ENCODE peak calls at places on chromosomes 4 and X, in four cellular contexts. S, M, P and B are unnamed samples.

GRCh38 chr4:139728840-139729239 is 63.2 kb downstream of the MGST2 start:
- DNase-seq in S (no peak), M (no peak), P (no peak), B (no peak)

GRCh38 chr4:151698213-151698612 is 62.6 kb downstream of the GATB start:
- DNase-seq in S (no peak), M (no peak), P (no peak), B (no peak)

GRCh38 chrX:130395341-130395740 is 6.4 kb upstream of the RBMX2 start:
- DNase-seq in S (no peak), M (no peak), P (no peak), B (no peak)

GRCh38 chr4:75895744-75896314 is 6.4 kb downstream of the PPEF2 start:
- DNase-seq in S (peak; percentile 25), M (peak; percentile 26), P (peak; percentile 50), B (no peak)

GRCh38 chr4:5924466-5925125 is 31.7 kb upstream of the CRMP1 start:
- DNase-seq in S (no peak), M (no peak), P (no peak), B (no peak)

GRCh38 chr4:103012594-103012993 is 6.9 kb downstream of the SLC9B1 start:
- DNase-seq in S (no peak), M (no peak), P (no peak), B (no peak)

GRCh38 chr4:117447925-117448324 is 362.5 kb upstream of the TRAM1L1 start:
- DNase-seq in S (no peak), M (no peak), P (no peak), B (no peak)

GRCh38 chrX:81120936-81121351 is 80.8 kb downstream of the HMGN5 start:
- DNase-seq in S (peak; percentile 57), M (peak; percentile 29), P (peak; percentile 8), B (peak; percentile 10)

GRCh38 chr4:166198041-166198440 is 325.0 kb downstream of the TLL1 start:
- DNase-seq in S (no peak), M (no peak), P (no peak), B (peak; percentile 69)

GRCh38 chrX:137600769-137601168 is 34.8 kb downstream of the ZIC3 start:
- DNase-seq in S (no peak), M (no peak), P (no peak), B (no peak)

GRCh38 chr4:2915789-2916188 is 47.4 kb downstream of the NOP14 start:
- DNase-seq in S (no peak), M (no peak), P (no peak), B (no peak)

GRCh38 chr4:37780444-37781133 is 45.9 kb upstream of the PGM2 start:
- DNase-seq in S (no peak), M (peak; percentile 63), P (no peak), B (no peak)

GRCh38 chr4:67052981-67053380 is 492.3 kb downstream of the CENPC start:
- DNase-seq in S (no peak), M (no peak), P (no peak), B (no peak)

GRCh38 chrX:153633607-153634180 is 13.3 kb upstream of the DUSP9 start:
- DNase-seq in S (no peak), M (no peak), P (no peak), B (no peak)

GRCh38 chr4:38275331-38275821 is 315.2 kb downstream of the PTTG2 start:
- DNase-seq in S (no peak), M (no peak), P (no peak), B (no peak)

GRCh38 chr4:36651253-36651652 is 369.8 kb downstream of the DTHD1 start:
- DNase-seq in S (no peak), M (no peak), P (no peak), B (no peak)

GRCh38 chr4:184343400-184344177 is 125.9 kb upstream of the ENPP6 start:
- DNase-seq in S (peak; percentile 73), M (peak; percentile 24), P (peak; percentile 85), B (peak; percentile 66)

GRCh38 chr4:157226035-157226434 is 5.5 kb downstream of the GRIA2 start:
- DNase-seq in S (no peak), M (no peak), P (no peak), B (no peak)

GRCh38 chrX:128460835-128461234 is 408.6 kb upstream of the ACTRT1 start:
- DNase-seq in S (no peak), M (no peak), P (peak; percentile 8), B (no peak)

GRCh38 chr4:2799971-2800690 is 7.2 kb downstream of the SH3BP2 start:
- DNase-seq in S (no peak), M (no peak), P (no peak), B (no peak)

GRCh38 chr4:169275180-169275579 is 4.4 kb upstream of the SH3RF1 start:
- DNase-seq in S (no peak), M (no peak), P (no peak), B (no peak)

GRCh38 chr4:35506161-35506560 is 738.2 kb downstream of the ARAP2 start:
- DNase-seq in S (no peak), M (no peak), P (no peak), B (no peak)

GRCh38 chrX:65528705-65529340 is 5.8 kb downstream of the LAS1L start:
- DNase-seq in S (peak; percentile 26), M (peak; percentile 42), P (peak; percentile 74), B (peak; percentile 11)

GRCh38 chr4:118732591-118733330 is 47.6 kb downstream of the METTL14 start:
- DNase-seq in S (no peak), M (no peak), P (no peak), B (no peak)

GRCh38 chr4:105666693-105667092 is 41.8 kb downstream of the INTS12 start:
- DNase-seq in S (no peak), M (no peak), P (no peak), B (no peak)

DNA sequence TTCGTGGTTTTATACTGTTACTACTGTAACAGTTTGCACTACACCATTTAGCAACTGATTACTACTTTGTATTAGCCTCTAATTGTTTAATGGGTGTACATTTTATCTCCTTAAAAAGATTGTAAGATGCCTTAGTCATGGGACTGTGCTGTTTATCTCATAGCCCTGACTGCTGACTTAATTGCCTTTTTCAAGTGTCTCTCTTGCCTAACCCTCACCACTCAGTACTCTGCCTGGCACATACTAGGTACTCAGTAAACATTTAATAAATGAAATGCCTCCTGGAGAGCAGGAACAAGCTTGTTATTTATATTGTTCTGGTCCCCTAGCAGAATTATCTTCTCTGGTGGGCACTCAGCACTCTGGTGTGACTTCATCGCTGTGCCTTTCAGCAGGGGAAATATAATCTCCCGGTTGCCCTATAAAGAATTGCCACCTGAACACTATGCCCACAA is 1.7 kb upstream of the STIM2 start:
- DNase-seq in S (no peak), M (no peak), P (no peak), B (no peak)
- H3K4me3 ChIP-seq in S (no peak overlapping the region), M (no peak overlapping the region), P (peak overlapping the region; percentile 87), B (peak overlapping the region; percentile 67)

DNA sequence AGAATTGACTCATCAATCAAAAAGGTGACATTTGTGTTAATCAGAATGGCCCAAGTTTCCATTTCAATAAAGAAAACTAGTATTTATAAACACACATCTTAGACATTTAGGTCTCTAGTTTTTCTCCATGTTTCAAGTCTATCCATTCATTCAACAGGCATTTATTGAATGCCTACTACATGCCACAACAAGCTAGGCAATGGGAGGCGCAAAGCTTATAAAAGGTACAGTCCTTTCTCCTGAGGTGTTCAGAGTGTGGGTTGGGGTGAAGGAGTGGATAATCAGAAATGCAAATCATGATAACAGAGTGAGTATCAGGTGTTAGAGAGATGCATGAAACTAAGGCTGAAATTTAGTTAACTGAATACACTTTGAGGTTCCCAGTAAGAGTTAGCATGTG is 78.0 kb downstream of the HCCS start:
- DNase-seq in S (no peak), M (no peak), P (no peak), B (no peak)
- H3K27me3 ChIP-seq in S (no peaks in the 10 kb centered on the region), M (no peaks in the 10 kb centered on the region), P (no peaks in the 10 kb centered on the region), B (no peaks in the 10 kb centered on the region)

GRCh38 chr4:153039542-153040185 is 103.5 kb downstream of the FHDC1 start:
- DNase-seq in S (no peak), M (no peak), P (no peak), B (no peak)

GRCh38 chr4:153036931-153037330 is 100.8 kb downstream of the FHDC1 start:
- DNase-seq in S (no peak), M (no peak), P (no peak), B (no peak)

GRCh38 chr4:153040677-153041076 is 104.6 kb downstream of the FHDC1 start:
- DNase-seq in S (no peak), M (no peak), P (no peak), B (no peak)

GRCh38 chr4:153034681-153035080 is 98.6 kb downstream of the FHDC1 start:
- DNase-seq in S (no peak), M (no peak), P (no peak), B (no peak)

DNA sequence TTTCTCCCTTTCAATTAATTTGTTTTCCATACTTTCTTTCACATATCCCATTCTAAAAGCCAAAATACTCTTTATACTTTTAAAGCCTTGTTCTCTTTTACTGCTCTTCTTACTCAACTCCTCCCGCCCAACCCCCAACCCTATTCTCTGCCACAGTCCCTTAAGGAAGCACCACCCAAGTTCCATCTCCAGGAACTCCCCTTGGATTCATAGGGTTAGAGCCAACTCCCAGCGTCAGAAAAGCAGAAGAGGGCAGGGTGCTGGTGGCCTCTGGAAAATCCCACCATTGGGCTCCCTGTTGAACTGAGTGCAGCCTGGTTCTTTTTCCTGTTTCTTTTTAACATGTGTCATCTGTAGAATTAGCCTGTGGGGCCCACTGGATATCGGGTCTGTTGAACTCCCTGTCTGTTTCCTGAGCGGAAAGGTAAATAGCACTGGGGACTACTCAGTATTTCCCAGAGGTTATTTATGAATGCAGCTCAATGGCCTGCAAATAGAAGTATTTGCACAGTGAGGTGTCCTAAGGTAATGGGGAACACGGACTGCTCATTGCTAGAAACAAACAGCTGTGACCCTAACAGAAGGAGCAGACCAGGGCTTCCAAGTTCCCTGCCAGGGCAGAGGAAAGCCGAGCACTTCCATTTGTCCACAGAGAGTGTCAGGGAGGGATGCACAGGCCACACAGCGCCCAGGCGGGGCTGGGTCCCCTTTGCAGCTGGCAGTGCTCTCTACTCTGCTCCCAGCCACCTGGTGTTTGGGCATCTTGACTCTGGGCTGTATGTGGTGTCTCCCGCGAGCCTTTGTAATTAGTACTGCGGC is 102.6 kb downstream of the FHDC1 start:
- DNase-seq in S (no peak), M (no peak), P (no peak), B (no peak)
- H3K4me3 ChIP-seq in S (no peak overlapping the region), M (no peak overlapping the region), P (no peak overlapping the region), B (no peak overlapping the region)

GRCh38 chr4:54090804-54091623 is 8.9 kb upstream of the GSX2 start:
- DNase-seq in S (no peak), M (peak; percentile 25), P (peak; percentile 77), B (peak; percentile 42)
- H3K27me3 ChIP-seq in S (no peaks in the 10 kb centered on the region), M (peaks cover 37% of the 10 kb centered on the region), P (peaks cover 1% of the 10 kb centered on the region), B (no peaks in the 10 kb centered on the region)

GRCh38 chr4:131974730-131975129 is 1174.4 kb upstream of the PCDH10 start:
- DNase-seq in S (no peak), M (no peak), P (no peak), B (no peak)
- H3K4me3 ChIP-seq in S (no peak overlapping the region), M (no peak overlapping the region), P (no peak overlapping the region), B (no peak overlapping the region)

DNA sequence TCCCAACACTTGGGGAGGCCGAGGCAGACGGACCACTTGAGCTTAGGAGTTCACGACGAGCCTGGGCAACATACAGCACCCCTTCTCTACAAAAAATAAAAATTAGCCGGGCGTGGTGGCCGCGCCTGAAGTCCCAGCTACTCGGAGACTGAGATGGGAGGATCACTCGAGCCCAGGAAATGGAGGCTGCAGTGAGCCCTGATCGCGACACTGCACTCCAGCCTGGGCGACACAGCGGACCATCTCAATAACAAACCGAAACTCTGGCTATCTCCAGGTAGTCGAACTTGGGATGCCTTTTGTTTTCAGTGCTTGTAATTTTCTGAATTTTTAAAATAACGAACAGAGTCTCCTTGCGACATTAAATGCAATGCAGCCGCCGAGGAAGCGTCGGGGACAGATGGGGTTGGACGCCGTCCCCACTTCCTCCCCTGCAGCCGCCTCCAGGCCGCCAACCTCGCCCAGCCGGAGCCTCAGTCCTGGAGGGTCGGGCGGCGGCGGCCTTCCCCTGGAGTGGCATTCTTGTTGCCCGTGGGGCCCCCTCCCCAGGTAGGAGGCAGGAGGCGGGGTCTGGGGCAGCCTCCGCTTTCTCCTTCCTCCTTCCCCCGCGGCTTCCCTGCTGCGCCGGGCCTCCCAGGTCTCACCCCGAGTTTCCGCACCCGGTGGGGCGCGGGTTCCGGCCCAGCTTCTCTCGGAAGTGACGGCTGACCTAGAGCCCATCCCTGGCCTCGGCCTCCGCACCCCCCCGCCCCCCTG is 14.6 kb downstream of the HMX1 start:
- DNase-seq in S (no peak), M (no peak), P (no peak), B (no peak)
- H3K27me3 ChIP-seq in S (peaks cover 45% of the 10 kb centered on the region), M (peaks cover 25% of the 10 kb centered on the region), P (no peaks in the 10 kb centered on the region), B (no peaks in the 10 kb centered on the region)